ENCODE peak calls at places on chromosomes 3 and 15, in seven cellular contexts. D, K, C, G, W, Y and L are unnamed samples.

GRCh38 chr3:99108508-99108907 is 207.0 kb upstream of the DCBLD2 start:
- DNase-seq in Y (no peak), K (no peak), C (peak), W (no peak), D (peak), G (peak), L (peak)

GRCh38 chr3:144259267-144259666 is 287.6 kb downstream of the DIPK2A start:
- DNase-seq in G (no peak), K (no peak), C (no peak), D (no peak), W (no peak), Y (no peak), L (no peak)

GRCh38 chr3:30693470-30694120 is 87.2 kb downstream of the TGFBR2 start:
- DNase-seq in K (peak), Y (no peak), D (peak), G (no peak), W (no peak), C (peak), L (peak)

GRCh38 chr3:45079715-45080114 is 53.6 kb downstream of the CLEC3B start:
- DNase-seq in Y (no peak), C (no peak), W (no peak), K (no peak), D (no peak), G (no peak), L (no peak)

GRCh38 chr3:15964605-15965061 is 166.9 kb upstream of the ANKRD28 start:
- DNase-seq in D (no peak), K (no peak), G (peak), C (peak), Y (peak), W (no peak), L (no peak)

GRCh38 chr3:175940881-175941280 is 1081.7 kb downstream of the NAALADL2 start:
- DNase-seq in W (no peak), K (no peak), C (no peak), D (no peak), G (no peak), Y (no peak), L (no peak)

GRCh38 chr3:143486611-143487010 is 361.7 kb downstream of the SLC9A9 start:
- DNase-seq in W (no peak), K (no peak), Y (no peak), G (no peak), C (no peak), D (no peak), L (no peak)

GRCh38 chr3:144775581-144775980 is 804.0 kb downstream of the DIPK2A start:
- DNase-seq in C (no peak), W (no peak), Y (no peak), K (no peak), D (no peak), G (no peak), L (no peak)

GRCh38 chr15:82919231-82919886 is 33.2 kb downstream of the HOMER2 start:
- DNase-seq in C (no peak), Y (peak), W (peak), K (peak), G (no peak), D (no peak), L (no peak)

GRCh38 chr3:57544181-57545125 is at the start of gene DNAH12:
- DNase-seq in G (no peak), Y (peak), D (no peak), W (peak), C (no peak), K (no peak), L (no peak)

GRCh38 chr3:11583638-11584046 is 60.1 kb downstream of the VGLL4 start:
- DNase-seq in C (no peak), G (no peak), K (no peak), D (no peak), Y (no peak), W (no peak), L (peak)

GRCh38 chr3:128555098-128555825 is 62.3 kb upstream of the GATA2 start:
- DNase-seq in K (peak), C (no peak), W (peak), G (no peak), Y (no peak), D (no peak), L (no peak)